ENCODE peak calls at places on chromosomes 2 and 18, in four cellular contexts. E, Z, M and B are unnamed samples.

GRCh38 chr18:10515456-10515855 is 10.4 kb upstream of the NAPG start:
- DNase-seq in E (no peak), Z (no peak), M (no peak), B (no peak)

GRCh38 chr2:120625865-120626560 is 109.7 kb upstream of the GLI2 start:
- DNase-seq in E (peak), Z (no peak), M (no peak), B (peak)

GRCh38 chr18:25805323-25805722 is 285.1 kb downstream of the SS18 start:
- DNase-seq in E (no peak), Z (no peak), M (no peak), B (no peak)

GRCh38 chr18:77208969-77209368 is 40.7 kb upstream of the GALR1 start:
- DNase-seq in E (no peak), Z (peak), M (peak), B (no peak)

GRCh38 chr2:88880441-88880953 is 189.0 kb downstream of the RPIA start:
- DNase-seq in E (peak), Z (peak), M (no peak), B (peak)

GRCh38 chr18:8609711-8610441 is 639 bp downstream of the RAB12 start:
- DNase-seq in E (no peak), Z (peak), M (no peak), B (peak)

GRCh38 chr2:104447831-104448434 is 406.0 kb upstream of the POU3F3 start:
- DNase-seq in E (peak), Z (peak), M (no peak), B (no peak)

GRCh38 chr18:34936772-34937171 is 104.4 kb upstream of the MAPRE2 start:
- DNase-seq in E (no peak), Z (no peak), M (no peak), B (no peak)

GRCh38 chr2:6163932-6164331 is 471.7 kb downstream of the SOX11 start:
- DNase-seq in E (no peak), Z (no peak), M (no peak), B (no peak)

GRCh38 chr18:76564117-76564516 is 69.1 kb upstream of the ZNF516 start:
- DNase-seq in E (no peak), Z (peak), M (no peak), B (no peak)

GRCh38 chr2:231047270-231047921 is 9.3 kb upstream of the PSMD1 start:
- DNase-seq in E (no peak), Z (no peak), M (no peak), B (no peak)

GRCh38 chr2:150610670-150611279 is 123.3 kb upstream of the RND3 start:
- DNase-seq in E (peak), Z (peak), M (no peak), B (no peak)

GRCh38 chr2:218983971-218984238 is 1.1 kb downstream of the FEV start:
- DNase-seq in E (no peak), Z (no peak), M (no peak), B (no peak)

GRCh38 chr2:109456776-109457175 is 157.0 kb downstream of the SEPTIN10 start:
- DNase-seq in E (no peak), Z (no peak), M (no peak), B (no peak)

GRCh38 chr2:210421916-210422315 is 54.6 kb downstream of the LANCL1 start:
- DNase-seq in E (no peak), Z (peak), M (no peak), B (no peak)

GRCh38 chr2:239397856-239398470 is 2.9 kb downstream of the HDAC4 start:
- DNase-seq in E (no peak), Z (no peak), M (no peak), B (no peak)

GRCh38 chr2:71930073-71930681 is 217.5 kb downstream of the CYP26B1 start:
- DNase-seq in E (peak), Z (no peak), M (no peak), B (no peak)

GRCh38 chr2:47307066-47307465 is 95.9 kb upstream of the MSH2 start:
- DNase-seq in E (peak), Z (no peak), M (no peak), B (peak)

GRCh38 chr2:42841344-42841743 is 49.0 kb upstream of the HAAO start:
- DNase-seq in E (no peak), Z (no peak), M (no peak), B (no peak)

GRCh38 chr2:101704046-101704466 is 6.5 kb downstream of the MAP4K4 start:
- DNase-seq in E (no peak), Z (no peak), M (no peak), B (no peak)

GRCh38 chr2:145096582-145096981 is 576.7 kb upstream of the ZEB2 start:
- DNase-seq in E (no peak), Z (no peak), M (no peak), B (no peak)

GRCh38 chr2:42163444-42164045 is 5.6 kb upstream of the EML4 start:
- DNase-seq in E (no peak), Z (no peak), M (no peak), B (no peak)

GRCh38 chr2:71715241-71715750 is 261.9 kb downstream of the DYSF start:
- DNase-seq in E (no peak), Z (no peak), M (no peak), B (no peak)

GRCh38 chr2:157334335-157334734 is 8.7 kb upstream of the ERMN start:
- DNase-seq in E (no peak), Z (no peak), M (no peak), B (no peak)

GRCh38 chr18:7663305-7664023 is 96.3 kb downstream of the PTPRM start:
- DNase-seq in E (no peak), Z (no peak), M (no peak), B (no peak)

GRCh38 chr18:8798996-8799395 is 93.6 kb downstream of the MTCL1 start:
- DNase-seq in E (no peak), Z (peak), M (no peak), B (no peak)

GRCh38 chr2:21821697-21822227 is 698.0 kb downstream of the TDRD15 start:
- DNase-seq in E (no peak), Z (no peak), M (no peak), B (no peak)

GRCh38 chr2:119289642-119290041 is 66.0 kb downstream of the STEAP3 start:
- DNase-seq in E (no peak), Z (no peak), M (no peak), B (no peak)

GRCh38 chr2:158688722-158689121 is 106.4 kb upstream of the DAPL1 start:
- DNase-seq in E (no peak), Z (peak), M (no peak), B (no peak)

GRCh38 chr2:36296798-36297197 is 58.8 kb upstream of the CRIM1 start:
- DNase-seq in E (no peak), Z (no peak), M (no peak), B (peak)

GRCh38 chr2:238900511-238900910 is 52.6 kb downstream of the TWIST2 start:
- DNase-seq in E (no peak), Z (no peak), M (no peak), B (no peak)

GRCh38 chr2:239002960-239003932 is 155.4 kb downstream of the TWIST2 start:
- DNase-seq in E (no peak), Z (no peak), M (no peak), B (no peak)

GRCh38 chr18:37762076-37762475 is 196.5 kb upstream of the CELF4 start:
- DNase-seq in E (no peak), Z (no peak), M (no peak), B (no peak)

GRCh38 chr2:132651115-132652099 is 18.6 kb downstream of the LYPD1 start:
- DNase-seq in E (no peak), Z (peak), M (no peak), B (peak)

GRCh38 chr18:24063121-24063731 is 48.7 kb downstream of the TTC39C start:
- DNase-seq in E (no peak), Z (peak), M (no peak), B (no peak)

GRCh38 chr2:151264157-151264835 is 2.6 kb upstream of the RBM43 start:
- DNase-seq in E (no peak), Z (peak), M (no peak), B (no peak)

GRCh38 chr2:43083710-43084698 is 142.4 kb downstream of the ZFP36L2 start:
- DNase-seq in E (no peak), Z (no peak), M (no peak), B (no peak)

GRCh38 chr18:56869189-56869777 is 218.1 kb downstream of the WDR7 start:
- DNase-seq in E (peak), Z (peak), M (no peak), B (peak)

GRCh38 chr2:8587920-8588830 is 93.7 kb upstream of the ID2 start:
- DNase-seq in E (no peak), Z (no peak), M (no peak), B (no peak)